ENCODE peak calls at places on chromosomes 11 and 22, in nine cellular contexts. J, M, H, V, B, Q, P, Z and W are unnamed samples.

GRCh38 chr11:29962243-29962642 is 54.6 kb downstream of the KCNA4 start:
- DNase-seq in M (no peak), J (peak), H (peak), V (no peak), Z (no peak), B (no peak), Q (no peak), P (no peak), W (no peak)

GRCh38 chr11:64849600-64850356 is 5.3 kb upstream of the CDC42BPG start:
- DNase-seq in J (no peak), V (no peak), M (no peak), P (peak), B (no peak), H (no peak), Q (no peak), Z (no peak), W (no peak)

GRCh38 chr22:40396882-40397281 is 26.5 kb downstream of the SGSM3 start:
- DNase-seq in Z (peak), J (no peak), M (no peak), Q (peak), B (no peak), H (peak), P (peak), V (peak), W (peak)

GRCh38 chr22:50503475-50504145 is 3.9 kb downstream of the LMF2 start:
- DNase-seq in P (no peak), V (no peak), J (no peak), B (no peak), M (no peak), Q (no peak), Z (no peak), H (peak), W (no peak)

GRCh38 chr11:17259519-17259918 is 17.0 kb upstream of the NUCB2 start:
- DNase-seq in H (no peak), V (no peak), B (no peak), M (no peak), Z (no peak), P (no peak), J (no peak), Q (no peak), W (no peak)

GRCh38 chr11:65599216-65599954 is 3.8 kb upstream of the KCNK7 start:
- DNase-seq in H (no peak), B (no peak), J (no peak), Z (no peak), V (no peak), P (no peak), Q (no peak), M (no peak), W (no peak)

GRCh38 chr11:209275-210121 is 2.0 kb downstream of the RIC8A start:
- DNase-seq in V (no peak), H (no peak), M (no peak), J (peak), Z (no peak), B (no peak), P (peak), Q (peak), W (no peak)

GRCh38 chr11:77658213-77659013 is 20.8 kb upstream of the CLNS1A start:
- DNase-seq in Q (no peak), P (peak), V (no peak), J (no peak), Z (no peak), B (no peak), H (no peak), M (no peak), W (peak)

GRCh38 chr11:128859563-128860441 is 7.3 kb downstream of the KCNJ1 start:
- DNase-seq in P (peak), V (peak), B (peak), H (peak), Z (no peak), J (peak), Q (peak), M (peak), W (no peak)

GRCh38 chr11:80702264-80702663 is 1261.4 kb upstream of the TENM4 start:
- DNase-seq in H (no peak), Z (no peak), V (no peak), B (no peak), Q (no peak), M (no peak), P (no peak), J (no peak), W (no peak)

DNA sequence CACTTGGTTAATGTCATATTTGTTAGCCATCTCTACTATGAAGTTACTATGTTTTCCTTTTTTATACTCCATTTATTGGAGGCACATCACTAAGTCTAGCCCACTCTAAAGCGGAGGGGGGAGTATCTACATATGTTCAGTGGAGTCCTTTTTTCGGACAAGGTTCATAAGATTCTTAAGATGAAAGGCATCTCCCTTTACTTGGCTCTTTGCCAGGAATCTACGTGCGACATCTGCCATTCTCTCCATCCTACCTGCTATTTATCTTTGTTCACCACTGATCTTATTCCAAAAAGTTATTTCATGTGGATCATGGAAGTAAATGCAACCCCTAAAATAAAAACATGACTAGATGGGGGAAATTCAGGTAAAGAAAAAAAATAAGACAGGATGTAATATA is 77.4 kb upstream of the YWHAH start:
- DNase-seq in V (no peak), Q (no peak), P (no peak), J (no peak), H (no peak), M (no peak), Z (no peak), B (no peak), W (no peak)
- H3K4me3 ChIP-seq in V (no peak), Q (no peak), P (no peak), J (no peak), H (no peak), M (no peak), Z (no peak), B (no peak), W (no peak)

GRCh38 chr11:61964941-61965282 is 2.5 kb downstream of the FTH1 start:
- DNase-seq in P (no peak), M (no peak), H (no peak), Q (no peak), Z (no peak), J (no peak), B (no peak), V (no peak), W (no peak)
- H3K4me3 ChIP-seq in P (peak), M (peak), H (peak), Q (no peak), Z (peak), J (peak), B (peak), V (peak), W (peak)

GRCh38 chr11:67432655-67433349 is 4.5 kb downstream of the RPS6KB2 start:
- DNase-seq in Q (no peak), M (peak), P (no peak), V (no peak), J (no peak), Z (no peak), H (no peak), B (no peak), W (no peak)
- H3K4me3 ChIP-seq in Q (no peak), M (no peak), P (no peak), V (no peak), J (no peak), Z (no peak), H (no peak), B (no peak), W (no peak)

DNA sequence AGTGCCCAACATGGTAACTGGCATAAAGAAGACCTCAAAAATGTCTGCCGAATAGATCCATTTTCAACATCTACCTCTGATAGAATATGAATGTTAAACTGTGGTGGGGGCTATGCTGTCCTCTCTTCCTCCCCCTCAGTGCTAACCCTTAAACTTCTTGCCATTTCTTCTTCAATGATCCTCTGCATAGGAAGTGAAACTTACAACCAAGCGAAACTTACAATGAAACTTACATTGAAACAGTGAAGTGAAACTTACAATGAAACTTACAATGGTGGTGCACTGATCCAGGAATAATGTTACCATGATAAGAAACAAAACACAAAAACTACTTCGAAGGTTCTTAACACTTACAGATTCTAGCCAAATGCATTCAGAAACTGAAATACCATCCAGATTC is 4.7 kb downstream of the RTCB start:
- DNase-seq in H (no peak), P (no peak), V (no peak), Q (no peak), Z (no peak), J (no peak), B (no peak), M (peak), W (no peak)
- H3K4me3 ChIP-seq in H (no peak), P (no peak), V (no peak), Q (no peak), Z (no peak), J (no peak), B (no peak), M (no peak), W (no peak)

GRCh38 chr11:112961751-112962747 is 829 bp downstream of the NCAM1 start:
- DNase-seq in J (no peak), B (peak), Q (no peak), M (peak), P (peak), H (peak), V (no peak), Z (no peak), W (no peak)
- H3K4me3 ChIP-seq in J (peak), B (peak), Q (peak), M (no peak), P (peak), H (peak), V (peak), Z (peak), W (peak)

DNA sequence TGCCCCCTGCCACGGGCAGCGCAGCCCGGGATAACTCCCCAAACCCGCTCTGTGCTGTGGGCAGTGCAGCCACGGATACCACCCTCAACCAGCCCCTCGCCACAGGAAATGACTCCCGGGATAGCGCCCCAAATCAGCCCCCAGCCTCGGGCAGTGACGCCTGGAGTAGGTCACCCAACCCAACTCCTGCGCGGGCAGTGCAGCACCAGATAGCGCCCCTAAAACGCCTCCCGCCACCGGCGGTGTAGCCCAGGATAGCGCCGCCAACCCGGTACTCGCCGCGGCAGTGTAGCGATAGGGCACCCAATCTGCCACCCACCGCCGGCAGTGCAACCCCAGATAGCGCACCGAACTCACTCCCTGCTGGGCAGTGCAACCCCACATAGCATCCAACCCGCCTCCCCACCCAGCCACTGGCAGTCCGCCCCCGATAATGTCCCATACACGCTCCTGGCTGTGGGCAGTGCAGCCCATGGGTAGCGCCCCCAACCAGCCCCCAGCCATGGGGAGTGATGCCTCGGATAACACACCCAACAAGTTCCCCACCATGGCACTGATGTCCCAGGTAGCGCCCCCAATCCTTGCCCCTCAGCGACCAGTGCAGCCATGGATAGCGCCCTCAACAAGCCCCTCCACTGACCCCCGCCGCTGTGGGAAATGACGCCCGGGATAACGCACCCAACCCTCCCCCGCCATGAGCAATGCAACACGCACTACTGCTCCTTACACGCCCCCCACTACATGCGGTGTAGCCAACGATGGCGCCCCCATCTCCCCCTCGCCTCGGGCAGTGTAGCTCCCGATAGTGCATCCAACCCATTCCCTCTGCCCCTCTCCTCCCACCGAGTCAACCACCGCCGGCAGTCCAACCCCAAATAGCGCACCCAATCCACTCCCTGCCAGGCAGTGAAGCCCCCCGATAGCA is 1.4 kb downstream of the RFPL2 start:
- DNase-seq in B (no peak), H (peak), Z (no peak), P (no peak), V (no peak), J (peak), Q (no peak), M (no peak), W (no peak)
- H3K4me3 ChIP-seq in B (no peak), H (peak), Z (no peak), P (no peak), V (no peak), J (peak), Q (no peak), M (no peak), W (no peak)

GRCh38 chr11:73375830-73376167 is 400 bp upstream of the RELT start:
- DNase-seq in H (no peak), J (no peak), Q (no peak), V (no peak), B (no peak), M (no peak), P (no peak), Z (no peak), W (no peak)
- H3K4me3 ChIP-seq in H (no peak), J (no peak), Q (no peak), V (no peak), B (no peak), M (no peak), P (peak), Z (peak), W (no peak)

GRCh38 chr11:6845383-6845782 is at the start of gene OR10A5:
- DNase-seq in M (no peak), H (no peak), Q (no peak), J (no peak), Z (no peak), P (no peak), B (no peak), V (no peak), W (no peak)
- H3K4me3 ChIP-seq in M (no peak), H (no peak), Q (no peak), J (no peak), Z (no peak), P (no peak), B (no peak), V (no peak), W (no peak)

DNA sequence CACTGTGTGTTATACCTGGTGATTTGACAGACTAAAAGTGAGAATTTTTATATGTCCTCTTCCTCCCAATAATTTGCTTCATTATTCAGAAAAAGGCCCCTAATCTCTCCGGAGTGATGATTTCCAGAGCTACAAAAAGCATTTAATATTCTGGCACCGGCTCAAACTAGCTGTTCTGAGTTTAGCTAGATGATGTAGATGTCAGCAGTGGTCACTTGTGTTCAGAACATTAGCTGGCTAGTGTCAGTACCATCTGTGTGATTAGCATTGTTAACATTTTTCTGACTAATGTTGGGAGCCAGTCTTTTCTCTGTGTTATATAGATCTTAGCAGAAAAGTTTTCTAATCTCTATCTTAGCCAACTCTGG is 68.7 kb upstream of the RRM1 start:
- DNase-seq in J (no peak), B (no peak), H (no peak), P (peak), Z (no peak), M (no peak), Q (no peak), V (no peak), W (no peak)
- H3K4me3 ChIP-seq in J (no peak), B (no peak), H (no peak), P (no peak), Z (no peak), M (no peak), Q (no peak), V (no peak), W (no peak)